ENCODE peak calls at places on chromosomes 3 and 15, in four cellular contexts. E is suprapubic skin, D is HepG2, C is fibroblast of the aortic adventitia. X is an unnamed sample.

GRCh38 chr15:82930466-82930865 is 22.1 kb downstream of the HOMER2 start:
- DNase-seq in E (no peak), D (no peak), C (no peak), X (no peak)

GRCh38 chr3:37338500-37338899 is 164.1 kb upstream of the LRRFIP2 start:
- DNase-seq in E (no peak), D (no peak), C (peak; percentile 47), X (no peak)

GRCh38 chr3:1578105-1578833 is 485.4 kb downstream of the CNTN6 start:
- DNase-seq in E (no peak), D (no peak), C (no peak), X (no peak)

GRCh38 chr3:10459954-10460754 is 45.2 kb downstream of the ATP2B2 start:
- DNase-seq in E (no peak), D (peak; percentile 73), C (peak; percentile 72), X (peak; percentile 67)

GRCh38 chr3:14531856-14532395 is 8.2 kb downstream of the GRIP2 start:
- DNase-seq in E (no peak), D (no peak), C (no peak), X (no peak)

GRCh38 chr3:124221286-124221821 is 229.4 kb upstream of the ROPN1 start:
- DNase-seq in E (no peak), D (no peak), C (no peak), X (no peak)

GRCh38 chr15:81095690-81096365 is 38.2 kb upstream of the CFAP161 start:
- DNase-seq in E (no peak), D (no peak), C (no peak), X (no peak)

GRCh38 chr15:89785064-89785770 is 9.1 kb downstream of the MESP2 start:
- DNase-seq in E (no peak), D (peak; percentile 85), C (no peak), X (no peak)

GRCh38 chr3:7396534-7396933 is 535.6 kb downstream of the GRM7 start:
- DNase-seq in E (no peak), D (no peak), C (no peak), X (no peak)

GRCh38 chr3:24673596-24673995 is 178.9 kb upstream of the THRB start:
- DNase-seq in E (no peak), D (no peak), C (no peak), X (no peak)

GRCh38 chr15:84842781-84843180 is 25.6 kb downstream of the ALPK3 start:
- DNase-seq in E (no peak), D (no peak), C (no peak), X (no peak)

GRCh38 chr3:11733914-11734313 is 90.2 kb upstream of the VGLL4 start:
- DNase-seq in E (no peak), D (peak; percentile 40), C (no peak), X (no peak)

GRCh38 chr3:132417695-132418520 is 606 bp downstream of the DNAJC13 start:
- DNase-seq in E (no peak), D (peak; percentile 53), C (peak; percentile 71), X (peak; percentile 82)

GRCh38 chr15:50219820-50220219 is 37.8 kb downstream of the SLC27A2 start:
- DNase-seq in E (no peak), D (no peak), C (no peak), X (no peak)

GRCh38 chr3:69090021-69090420 is 5.3 kb downstream of the ARL6IP5 start:
- DNase-seq in E (no peak), D (no peak), C (peak; percentile 77), X (no peak)

GRCh38 chr3:128709038-128709437 is 16.9 kb upstream of the RAB7A start:
- DNase-seq in E (no peak), D (no peak), C (no peak), X (no peak)

GRCh38 chr3:18423401-18424212 is 1.5 kb downstream of the SATB1 start:
- DNase-seq in E (peak; percentile 61), D (no peak), C (peak; percentile 68), X (no peak)

GRCh38 chr3:149363053-149363452 is 14.4 kb downstream of the TM4SF1 start:
- DNase-seq in E (no peak), D (no peak), C (no peak), X (peak; percentile 26)

GRCh38 chr15:65979316-65979715 is 110.0 kb downstream of the RAB11A start:
- DNase-seq in E (no peak), D (no peak), C (no peak), X (no peak)

GRCh38 chr15:29403778-29404177 is 134.2 kb upstream of the NSMCE3 start:
- DNase-seq in E (no peak), D (peak; percentile 24), C (no peak), X (no peak)

GRCh38 chr3:56621686-56622085 is 61.4 kb downstream of the TASOR start:
- DNase-seq in E (no peak), D (no peak), C (no peak), X (no peak)

GRCh38 chr3:16280671-16281070 is 15.7 kb downstream of the OXNAD1 start:
- DNase-seq in E (no peak), D (no peak), C (peak; percentile 16), X (no peak)

GRCh38 chr3:20726786-20727185 is 540.8 kb upstream of the SGO1 start:
- DNase-seq in E (no peak), D (no peak), C (no peak), X (no peak)

GRCh38 chr3:156787926-156788663 is 38.1 kb upstream of the LEKR1 start:
- DNase-seq in E (no peak), D (no peak), C (peak; percentile 86), X (peak; percentile 84)

GRCh38 chr3:24454862-24455261 is 39.8 kb downstream of the THRB start:
- DNase-seq in E (no peak), D (no peak), C (no peak), X (no peak)

GRCh38 chr3:129429597-129429996 is 1.2 kb upstream of the EFCAB12 start:
- DNase-seq in E (no peak), D (no peak), C (no peak), X (no peak)

GRCh38 chr15:63370764-63371163 is 10.9 kb downstream of the CA12 start:
- DNase-seq in E (no peak), D (no peak), C (no peak), X (no peak)

GRCh38 chr3:126209741-126210140 is 29.4 kb upstream of the ALDH1L1 start:
- DNase-seq in E (no peak), D (no peak), C (no peak), X (no peak)

GRCh38 chr3:126208618-126209256 is 28.4 kb upstream of the ALDH1L1 start:
- DNase-seq in E (peak; percentile 81), D (peak; percentile 52), C (peak; percentile 93), X (peak; percentile 97)

GRCh38 chr3:126207166-126207565 is 26.8 kb upstream of the ALDH1L1 start:
- DNase-seq in E (no peak), D (no peak), C (no peak), X (no peak)

GRCh38 chr3:126205717-126206655 is 25.6 kb upstream of the ALDH1L1 start:
- DNase-seq in E (no peak), D (no peak), C (peak; percentile 78), X (no peak)

DNA sequence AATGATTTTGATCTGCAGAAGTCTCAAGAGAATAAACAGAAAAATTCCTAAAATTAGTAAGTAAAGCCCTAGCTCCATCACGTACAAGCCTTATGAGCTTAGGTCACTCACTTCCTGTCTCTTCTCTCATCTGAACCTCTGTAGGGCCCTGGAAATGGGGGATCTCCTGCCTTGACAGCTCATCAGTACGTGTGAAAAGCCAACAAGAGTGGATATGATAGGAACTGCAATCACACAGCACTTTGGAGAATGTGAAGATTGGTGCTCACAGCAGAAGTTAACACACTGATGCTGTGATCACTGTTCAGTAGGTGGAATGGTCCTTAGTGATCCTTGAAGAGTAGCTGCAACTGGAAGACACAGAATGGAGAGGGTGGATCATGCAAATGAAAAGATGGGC is 27.8 kb upstream of the ALDH1L1 start:
- DNase-seq in E (no peak), D (no peak), C (no peak), X (peak; percentile 21)
- H3K4me3 ChIP-seq in E (no peak overlapping the region), D (no peak overlapping the region), C (no peak overlapping the region), X (no peak overlapping the region)

DNA sequence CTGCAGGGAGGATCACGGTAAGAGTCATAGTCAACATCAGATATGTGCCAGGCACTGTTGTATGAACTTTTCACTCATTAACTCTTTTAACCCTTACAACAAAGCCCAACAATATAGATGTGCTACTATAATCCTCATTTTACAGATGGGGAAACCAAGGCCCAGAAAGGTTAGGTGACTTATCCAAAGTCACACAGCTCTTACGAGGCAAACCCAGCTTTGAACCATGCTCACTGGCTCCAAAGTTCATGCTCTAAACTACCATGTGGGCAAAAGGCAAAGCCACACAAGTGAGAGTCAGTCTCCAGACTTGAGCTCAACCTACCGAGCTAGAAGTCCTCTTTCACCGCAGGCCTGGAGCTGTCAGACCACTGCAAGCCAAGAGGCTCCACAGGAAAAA is 115.2 kb upstream of the IQSEC1 start:
- DNase-seq in E (no peak), D (no peak), C (no peak), X (no peak)
- H3K4me3 ChIP-seq in E (no peak overlapping the region), D (no peak overlapping the region), C (no peak overlapping the region), X (no peak overlapping the region)

GRCh38 chr3:114154321-114154821 is 24.5 kb downstream of the DRD3 start:
- DNase-seq in E (no peak), D (no peak), C (no peak), X (no peak)
- H3K4me3 ChIP-seq in E (no peak overlapping the region), D (no peak overlapping the region), C (no peak overlapping the region), X (no peak overlapping the region)

DNA sequence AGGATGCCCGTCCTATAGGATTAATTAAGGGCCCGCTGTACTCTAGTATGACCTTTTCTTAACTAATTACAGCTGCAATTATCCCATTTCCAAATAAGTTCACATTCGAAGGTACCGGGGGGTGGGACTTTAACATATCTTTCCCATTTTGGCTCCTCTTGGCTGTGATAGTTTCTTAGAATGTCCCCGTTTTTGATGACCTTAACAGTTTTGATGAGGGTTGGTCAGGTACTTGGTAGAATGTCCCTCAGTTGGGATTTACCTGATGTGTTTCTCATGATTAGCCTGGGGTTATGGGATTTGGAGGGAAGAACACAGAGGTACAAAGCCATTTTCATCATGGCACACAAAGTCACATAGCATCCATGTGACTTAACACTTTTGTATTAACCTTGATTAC is 18.2 kb downstream of the RTP1 start:
- DNase-seq in E (no peak), D (no peak), C (no peak), X (no peak)
- H3K4me3 ChIP-seq in E (no peak overlapping the region), D (no peak overlapping the region), C (no peak overlapping the region), X (no peak overlapping the region)

GRCh38 chr3:44016818-44017217 is 224.9 kb upstream of the TOPAZ1 start:
- DNase-seq in E (no peak), D (no peak), C (no peak), X (no peak)

GRCh38 chr3:44021646-44022594 is 219.8 kb upstream of the TOPAZ1 start:
- DNase-seq in E (no peak), D (no peak), C (peak; percentile 34), X (no peak)

GRCh38 chr3:44019736-44020135 is 221.9 kb upstream of the TOPAZ1 start:
- DNase-seq in E (no peak), D (no peak), C (peak; percentile 31), X (no peak)

GRCh38 chr3:44024194-44024593 is 217.5 kb upstream of the TOPAZ1 start:
- DNase-seq in E (no peak), D (no peak), C (no peak), X (no peak)

GRCh38 chr3:44020178-44020577 is 221.5 kb upstream of the TOPAZ1 start:
- DNase-seq in E (no peak), D (no peak), C (no peak), X (no peak)
- H3K4me3 ChIP-seq in E (no peak overlapping the region), D (no peak overlapping the region), C (no peak overlapping the region), X (no peak overlapping the region)

X was measured in MG63.